ENCODE peak calls at places on chromosomes 5 and 9, in nine cellular contexts. I is IMR-90, T is body of pancreas, H is tibial nerve, C is HCT116, K is uterus, D is adrenal gland, B is esophagus squamous epithelium, U is sigmoid colon. X is an unnamed sample.

GRCh38 chr5:168234133-168234532 is 57.3 kb upstream of the WWC1 start:
- DNase-seq in I (no peak), T (no peak), H (no peak), C (no peak), K (no peak), D (no peak), B (no peak), U (no peak), X (no peak)

GRCh38 chr5:115072266-115073056 is 97.2 kb downstream of the TRIM36 start:
- DNase-seq in I (no peak), T (peak), H (no peak), C (no peak), K (no peak), D (no peak), B (no peak), U (no peak), X (no peak)

GRCh38 chr5:122089614-122090013 is 11.6 kb upstream of the LOX start:
- DNase-seq in I (peak), T (no peak), H (no peak), C (no peak), K (no peak), D (no peak), B (no peak), U (no peak), X (no peak)

GRCh38 chr5:149450199-149450598 is 71.1 kb upstream of the IL17B start:
- DNase-seq in I (peak), T (peak), H (no peak), C (no peak), K (peak), D (peak), B (no peak), U (peak), X (peak)

GRCh38 chr9:38067892-38068615 is 973 bp downstream of the SHB start:
- DNase-seq in I (no peak), T (no peak), H (no peak), C (no peak), K (no peak), D (no peak), B (no peak), U (peak), X (no peak)

GRCh38 chr9:14987858-14988257 is 77.6 kb upstream of the FREM1 start:
- DNase-seq in I (no peak), T (no peak), H (no peak), C (no peak), K (no peak), D (no peak), B (no peak), U (no peak), X (no peak)

GRCh38 chr5:122751293-122751753 is 23.6 kb upstream of the SNX2 start:
- DNase-seq in I (peak), T (no peak), H (no peak), C (no peak), K (no peak), D (no peak), B (no peak), U (no peak), X (no peak)

GRCh38 chr9:93112864-93113389 is 16.9 kb downstream of the CARD19 start:
- DNase-seq in I (no peak), T (peak), H (no peak), C (no peak), K (peak), D (peak), B (no peak), U (no peak), X (no peak)

GRCh38 chr9:89361816-89362646 is 43.7 kb downstream of the SECISBP2 start:
- DNase-seq in I (no peak), T (peak), H (no peak), C (no peak), K (no peak), D (peak), B (no peak), U (peak), X (no peak)

GRCh38 chr9:104746798-104747197 is 685 bp upstream of the NIPSNAP3A start:
- DNase-seq in I (no peak), T (no peak), H (no peak), C (no peak), K (no peak), D (no peak), B (no peak), U (no peak), X (no peak)

GRCh38 chr5:134590992-134591659 is 41.5 kb downstream of the SAR1B start:
- DNase-seq in I (no peak), T (no peak), H (no peak), C (peak), K (no peak), D (no peak), B (no peak), U (no peak), X (no peak)

GRCh38 chr9:131112374-131113159 is 12.8 kb upstream of the NUP214 start:
- DNase-seq in I (no peak), T (no peak), H (no peak), C (no peak), K (no peak), D (no peak), B (no peak), U (no peak), X (no peak)

GRCh38 chr5:72849546-72849945 is 33.1 kb downstream of the TNPO1 start:
- DNase-seq in I (no peak), T (no peak), H (no peak), C (no peak), K (no peak), D (no peak), B (no peak), U (no peak), X (no peak)

GRCh38 chr5:57174128-57174849 is 430 bp downstream of the GPBP1 start:
- DNase-seq in I (no peak), T (peak), H (no peak), C (no peak), K (no peak), D (peak), B (no peak), U (peak), X (peak)

GRCh38 chr9:109258619-109259321 is 62.1 kb downstream of the EPB41L4B start:
- DNase-seq in I (no peak), T (peak), H (no peak), C (no peak), K (no peak), D (no peak), B (no peak), U (no peak), X (peak)

GRCh38 chr5:123036391-123037103 is at the start of gene PPIC:
- DNase-seq in I (peak), T (peak), H (peak), C (peak), K (peak), D (peak), B (no peak), U (peak), X (peak)

GRCh38 chr9:126222363-126222834 is 104.2 kb upstream of the MVB12B start:
- DNase-seq in I (no peak), T (no peak), H (no peak), C (no peak), K (no peak), D (no peak), B (no peak), U (no peak), X (no peak)

GRCh38 chr5:139878093-139878492 is 82.5 kb downstream of the PSD2 start:
- DNase-seq in I (no peak), T (no peak), H (no peak), C (peak), K (no peak), D (no peak), B (no peak), U (no peak), X (no peak)

GRCh38 chr5:68377733-68378132 is 162.2 kb downstream of the PIK3R1 start:
- DNase-seq in I (no peak), T (no peak), H (no peak), C (no peak), K (no peak), D (no peak), B (no peak), U (no peak), X (no peak)

GRCh38 chr5:68137451-68138190 is 77.9 kb upstream of the PIK3R1 start:
- DNase-seq in I (peak), T (no peak), H (no peak), C (no peak), K (no peak), D (no peak), B (no peak), U (no peak), X (no peak)

DNA sequence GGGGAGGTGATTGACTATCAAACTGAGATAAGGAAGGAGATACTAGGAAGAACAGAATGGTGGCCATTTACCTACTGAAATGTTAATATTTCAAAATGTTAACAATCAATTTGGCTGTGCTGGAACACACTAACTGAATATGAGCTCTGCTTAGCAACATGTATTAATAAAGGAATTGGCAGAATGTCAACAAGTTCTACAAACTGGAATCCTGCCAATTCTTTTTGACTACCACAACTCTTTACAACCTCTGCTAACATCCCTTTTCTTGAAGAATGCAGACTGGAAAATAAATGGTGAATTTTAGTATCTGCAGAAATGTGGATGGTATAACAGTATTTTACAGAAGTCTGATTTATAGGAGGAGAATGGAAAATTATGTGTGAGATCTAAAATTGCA is 446.4 kb downstream of the ISL1 start:
- DNase-seq in I (no peak), T (no peak), H (no peak), C (no peak), K (no peak), D (no peak), B (no peak), U (no peak), X (no peak)
- H3K4me3 ChIP-seq in I (no peak), T (no peak), H (no peak), C (no peak), K (no peak), D (no peak), B (no peak), U (no peak), X (no peak)

GRCh38 chr9:70480405-70480980 is 66.0 kb upstream of the KLF9 start:
- DNase-seq in I (peak), T (peak), H (peak), C (no peak), K (peak), D (peak), B (no peak), U (peak), X (peak)
- TF ChIP-seq POLR2A in I (peak), T (peak), H (peak), C (no peak), K (peak), D (peak), B (no peak), U (peak), X (no peak)

GRCh38 chr5:100706796-100707195 is 171.6 kb downstream of the FAM174A start:
- DNase-seq in I (no peak), T (no peak), H (no peak), C (no peak), K (no peak), D (no peak), B (no peak), U (no peak), X (no peak)
- H3K4me3 ChIP-seq in I (no peak), T (no peak), H (no peak), C (no peak), K (no peak), D (no peak), B (no peak), U (no peak), X (no peak)

DNA sequence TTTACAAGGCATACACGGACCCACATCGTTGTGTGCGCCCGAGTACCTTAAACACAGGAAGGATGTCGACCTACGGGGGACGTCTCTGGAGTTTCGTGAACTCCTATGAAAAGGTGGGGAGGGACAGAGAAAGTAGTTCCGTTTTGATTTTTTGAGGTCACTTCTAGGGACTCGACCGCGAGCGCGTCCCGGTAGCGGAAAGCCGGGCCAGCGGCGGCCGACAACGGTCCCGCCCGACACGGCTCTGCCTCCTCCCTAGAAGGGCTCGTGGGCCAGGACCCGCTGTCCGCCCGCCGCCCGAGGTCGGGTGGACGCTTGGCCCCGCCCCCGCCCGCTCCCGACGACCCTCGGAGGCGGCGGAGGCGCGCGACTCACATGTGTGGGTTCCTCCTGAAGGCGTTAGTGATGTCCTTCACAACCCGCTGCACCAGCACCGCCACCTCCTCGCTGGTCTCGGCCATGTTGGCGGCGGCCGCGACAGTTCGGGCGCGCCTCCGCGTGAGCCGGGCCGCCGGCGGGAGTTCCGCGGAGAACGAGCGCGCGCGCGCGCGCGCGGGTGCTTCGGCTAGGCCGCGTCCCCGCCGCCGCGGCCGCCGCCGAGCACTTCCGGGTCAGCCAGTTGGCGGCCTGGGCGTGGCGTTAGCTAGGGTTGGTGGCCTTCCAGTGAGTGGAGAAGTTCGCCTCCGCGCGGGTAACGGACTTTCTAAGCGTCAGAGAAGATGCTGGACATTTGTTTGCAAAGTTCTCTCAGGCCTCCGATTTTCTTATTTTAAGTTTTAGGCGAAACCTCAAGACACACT is at the start of gene PTAR1:
- DNase-seq in I (peak), T (peak), H (peak), C (peak), K (peak), D (peak), B (peak), U (peak), X (peak)
- TF ChIP-seq POLR2A in I (peak), T (peak), H (peak), C (peak), K (peak), D (peak), B (no peak), U (no peak), X (no peak)

X was measured in testis.